ENCODE peak calls at places on chromosomes 5 and 9, in four cellular contexts. One of them, this sample, is unnamed.

GRCh38 chr5:133930061-133930823 is 38.2 kb downstream of the C5orf15 start:
- DNase-seq in heart right ventricle: no peak
- DNase-seq in 8988T: no peak
- DNase-seq in non-pigmented ciliary epithelial cell: no peak
- DNase-seq in this sample: peak

GRCh38 chr5:78008356-78008967 is 232.3 kb upstream of the TBCA start:
- DNase-seq in heart right ventricle: no peak
- DNase-seq in 8988T: no peak
- DNase-seq in non-pigmented ciliary epithelial cell: peak
- DNase-seq in this sample: peak

GRCh38 chr5:90636948-90637347 is 78.4 kb downstream of the ADGRV1 start:
- DNase-seq in heart right ventricle: no peak
- DNase-seq in 8988T: no peak
- DNase-seq in non-pigmented ciliary epithelial cell: no peak
- DNase-seq in this sample: no peak

GRCh38 chr5:169874626-169875025 is 105.7 kb downstream of the INSYN2B start:
- DNase-seq in heart right ventricle: no peak
- DNase-seq in 8988T: no peak
- DNase-seq in non-pigmented ciliary epithelial cell: no peak
- DNase-seq in this sample: no peak

GRCh38 chr5:38936269-38936668 is 90.5 kb downstream of the OSMR start:
- DNase-seq in heart right ventricle: no peak
- DNase-seq in 8988T: no peak
- DNase-seq in non-pigmented ciliary epithelial cell: no peak
- DNase-seq in this sample: no peak

GRCh38 chr9:19992556-19992955 is 203.7 kb upstream of the SLC24A2 start:
- DNase-seq in heart right ventricle: no peak
- DNase-seq in 8988T: no peak
- DNase-seq in non-pigmented ciliary epithelial cell: peak
- DNase-seq in this sample: no peak

GRCh38 chr5:122192883-122193496 is 63.6 kb downstream of the ZNF474 start:
- DNase-seq in heart right ventricle: no peak
- DNase-seq in 8988T: no peak
- DNase-seq in non-pigmented ciliary epithelial cell: no peak
- DNase-seq in this sample: peak

GRCh38 chr5:108379722-108380530 is 2.0 kb downstream of the FBXL17 start:
- DNase-seq in heart right ventricle: no peak
- DNase-seq in 8988T: no peak
- DNase-seq in non-pigmented ciliary epithelial cell: no peak
- DNase-seq in this sample: no peak

GRCh38 chr5:170861855-170862766 is at the start of gene RANBP17:
- DNase-seq in heart right ventricle: peak
- DNase-seq in 8988T: no peak
- DNase-seq in non-pigmented ciliary epithelial cell: no peak
- DNase-seq in this sample: peak

This sample was measured in GM13977.